ENCODE peak calls at places on chromosomes 5 and 9, in seven cellular contexts. Q is HCT116, C is SK-N-SH, D is H1, K is GM12878, X is K562, O is HepG2. E is an unnamed sample.

GRCh38 chr9:137300607-137301085 is 1.4 kb downstream of the NRARP start:
- DNase-seq in K (no peak), Q (no peak), C (peak), X (peak), D (no peak), O (no peak), E (peak)

GRCh38 chr5:54295658-54296276 is 14.6 kb downstream of the ARL15 start:
- DNase-seq in X (no peak), Q (no peak), K (no peak), C (no peak), D (no peak), O (no peak), E (no peak)

GRCh38 chr5:44952376-44952775 is 143.6 kb downstream of the MRPS30 start:
- DNase-seq in Q (peak), K (peak), C (peak), X (peak), D (no peak), O (peak), E (peak)

GRCh38 chr5:56191646-56192045 is 41.5 kb downstream of the ANKRD55 start:
- DNase-seq in D (no peak), C (no peak), K (no peak), O (no peak), X (no peak), Q (no peak), E (no peak)

GRCh38 chr5:154712518-154713437 is 42.4 kb upstream of the LARP1 start:
- DNase-seq in X (no peak), Q (peak), K (no peak), C (no peak), O (no peak), D (peak), E (peak)

GRCh38 chr9:6512085-6512657 is 99.2 kb downstream of the UHRF2 start:
- DNase-seq in Q (no peak), D (no peak), X (no peak), O (no peak), K (no peak), C (no peak), E (no peak)

GRCh38 chr5:125186911-125187375 is 440.5 kb upstream of the ZNF608 start:
- DNase-seq in K (no peak), Q (no peak), D (no peak), X (no peak), O (no peak), C (peak), E (no peak)

GRCh38 chr5:138819065-138819464 is 56.1 kb downstream of the LRRTM2 start:
- DNase-seq in Q (no peak), K (no peak), O (no peak), C (no peak), D (no peak), X (no peak), E (no peak)

GRCh38 chr5:39526914-39527477 is 102.2 kb upstream of the DAB2 start:
- DNase-seq in X (no peak), K (no peak), O (peak), D (no peak), Q (no peak), C (no peak), E (no peak)

GRCh38 chr9:36939214-36939613 is 94.9 kb downstream of the PAX5 start:
- DNase-seq in C (no peak), X (no peak), D (no peak), O (no peak), K (no peak), Q (no peak), E (no peak)

GRCh38 chr5:150022681-150023080 is 22.1 kb downstream of the HMGXB3 start:
- DNase-seq in Q (no peak), O (no peak), C (no peak), K (no peak), D (no peak), X (no peak), E (no peak)

GRCh38 chr5:149063017-149063687 is at the start of gene SH3TC2:
- DNase-seq in X (no peak), Q (peak), D (peak), K (no peak), C (no peak), O (peak), E (no peak)

GRCh38 chr5:75091597-75091996 is 39.2 kb upstream of the GCNT4 start:
- DNase-seq in O (no peak), X (no peak), K (no peak), Q (no peak), C (no peak), D (no peak), E (no peak)
- TF ChIP-seq JUND in O (no peak), X (no peak), K (no peak), Q (no peak), C (no peak), D (no peak), E (no peak)

GRCh38 chr9:129256959-129257713 is 79.1 kb upstream of the IER5L start:
- DNase-seq in X (no peak), C (no peak), K (no peak), D (no peak), Q (no peak), O (no peak), E (peak)

GRCh38 chr9:129262261-129262660 is 84.2 kb upstream of the IER5L start:
- DNase-seq in Q (no peak), X (no peak), C (no peak), K (no peak), D (no peak), O (no peak), E (no peak)

GRCh38 chr9:129258124-129258822 is 80.2 kb upstream of the IER5L start:
- DNase-seq in C (peak), Q (peak), O (peak), K (no peak), X (peak), D (peak), E (peak)

GRCh38 chr9:129259373-129259772 is 81.3 kb upstream of the IER5L start:
- DNase-seq in Q (no peak), O (no peak), K (no peak), C (no peak), X (no peak), D (no peak), E (no peak)

DNA sequence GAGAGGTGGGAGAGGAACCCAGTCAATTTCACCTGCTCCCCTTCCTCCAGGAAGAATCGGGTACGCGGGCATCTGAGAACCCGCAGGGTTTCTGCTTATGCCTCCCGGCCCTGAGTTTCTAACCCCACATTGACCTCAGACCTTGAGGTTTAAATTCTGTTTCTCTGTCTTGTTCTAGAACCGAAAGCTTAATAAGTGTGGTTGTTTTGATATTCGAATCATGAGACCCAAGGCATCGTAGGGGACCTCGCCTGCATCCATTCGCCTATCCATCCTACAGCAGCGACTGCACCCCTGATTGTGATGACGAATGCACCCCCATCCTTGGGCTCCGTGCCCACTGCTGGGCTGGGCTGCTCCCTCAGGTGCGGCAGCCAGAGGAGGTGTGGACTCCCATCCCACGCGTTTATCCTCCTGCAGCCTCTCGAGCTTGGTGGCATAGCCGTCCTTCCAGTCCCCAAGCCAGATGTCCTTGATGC is 80.8 kb upstream of the IER5L start:
- DNase-seq in Q (no peak), X (no peak), O (no peak), D (no peak), C (no peak), K (no peak), E (no peak)
- TF ChIP-seq JUND in Q (no peak), X (no peak), O (no peak), D (no peak), C (no peak), K (no peak), E (no peak)

GRCh38 chr5:179533907-179534306 is 16.4 kb upstream of the RUFY1 start:
- DNase-seq in C (no peak), D (no peak), K (no peak), X (no peak), Q (no peak), O (no peak), E (no peak)

GRCh38 chr5:179534431-179534830 is 15.9 kb upstream of the RUFY1 start:
- DNase-seq in C (no peak), X (no peak), K (no peak), Q (no peak), O (peak), D (no peak), E (no peak)

GRCh38 chr5:179526978-179527377 is 23.4 kb upstream of the RUFY1 start:
- DNase-seq in O (no peak), Q (no peak), K (no peak), C (no peak), D (no peak), X (no peak), E (no peak)

GRCh38 chr5:179533024-179533423 is 17.3 kb upstream of the RUFY1 start:
- DNase-seq in X (no peak), Q (no peak), D (no peak), K (no peak), O (no peak), C (no peak), E (no peak)

GRCh38 chr5:179530069-179530998 is 20.0 kb upstream of the RUFY1 start:
- DNase-seq in X (peak), D (no peak), C (no peak), K (no peak), Q (no peak), O (no peak), E (no peak)
- TF ChIP-seq JUND in X (no peak), D (no peak), C (no peak), K (no peak), Q (no peak), O (no peak), E (no peak)

DNA sequence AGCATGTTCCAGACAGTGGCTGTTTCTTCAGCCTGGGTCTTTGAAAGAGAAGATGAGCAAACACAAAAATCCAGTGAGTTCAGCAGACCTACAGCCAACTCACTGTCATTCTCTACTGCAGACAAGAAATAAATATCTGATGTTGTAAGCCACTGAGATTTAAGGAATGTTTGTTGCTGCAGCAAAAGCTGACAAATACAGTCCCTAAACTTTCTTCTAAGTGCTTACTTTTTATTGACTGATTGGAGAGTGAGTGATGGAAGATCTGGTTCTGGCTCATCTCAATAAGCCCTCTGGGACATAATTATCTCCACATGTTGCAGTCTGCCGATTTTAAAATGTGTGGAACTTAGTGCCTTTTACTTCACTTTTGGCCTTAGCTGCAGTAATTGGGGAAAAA is 69.9 kb upstream of the LMNB1 start:
- DNase-seq in O (no peak), X (no peak), K (no peak), C (no peak), D (no peak), Q (no peak), E (no peak)
- TF ChIP-seq JUND in O (no peak), X (no peak), K (no peak), C (no peak), D (no peak), Q (no peak), E (no peak)

GRCh38 chr5:66769030-66769733 is 173.0 kb downstream of the MAST4 start:
- DNase-seq in D (no peak), O (no peak), X (no peak), K (no peak), C (no peak), Q (no peak), E (no peak)

GRCh38 chr5:66769839-66770617 is 173.8 kb downstream of the MAST4 start:
- DNase-seq in K (no peak), O (peak), D (peak), C (peak), X (no peak), Q (no peak), E (peak)
- TF ChIP-seq JUND in K (no peak), O (no peak), D (peak), C (no peak), X (no peak), Q (no peak), E (no peak)

DNA sequence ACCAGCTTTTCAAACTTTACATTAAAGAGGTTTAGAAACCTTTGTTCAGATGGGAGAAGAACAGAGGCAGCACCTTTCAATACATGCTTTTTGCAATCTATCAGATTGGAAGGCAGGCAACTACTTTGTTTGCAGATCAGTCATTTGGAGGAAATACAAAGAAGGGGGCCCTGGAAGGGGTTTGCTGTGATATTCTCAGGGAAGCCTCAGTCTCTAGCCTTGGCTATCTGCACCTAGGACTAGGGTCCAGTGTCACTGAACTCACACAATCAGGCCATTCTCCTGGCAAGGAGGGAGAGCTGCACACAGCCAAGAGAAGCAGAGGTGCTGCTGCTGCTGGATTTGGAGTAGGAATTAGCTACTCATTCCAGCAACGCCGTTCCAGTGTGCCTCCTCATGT is 79.5 kb downstream of the CRB2 start:
- DNase-seq in K (no peak), X (no peak), C (no peak), O (peak), D (no peak), Q (no peak), E (no peak)
- TF ChIP-seq JUND in K (no peak), X (no peak), C (no peak), O (no peak), D (no peak), Q (no peak), E (no peak)